ENCODE peak calls at places on chromosomes 3 and 15, in seven cellular contexts. O is CD4-positive, alpha-beta T cell; Y is AG04450; E is NCI-H460; M is HTR-8/SVneo; G is hepatocyte; R is Peyer's patch. P is an unnamed sample.

GRCh38 chr3:76943671-76944070 is 96.2 kb upstream of the ROBO2 start:
- DNase-seq in G (no peak), Y (no peak), E (no peak), R (no peak), M (no peak), O (no peak), P (no peak)

GRCh38 chr3:53083949-53084309 is 38.1 kb upstream of the SFMBT1 start:
- DNase-seq in M (no peak), G (no peak), Y (no peak), R (no peak), E (no peak), O (no peak), P (no peak)

GRCh38 chr3:170555329-170555728 is 30.5 kb downstream of the SLC7A14 start:
- DNase-seq in R (no peak), M (no peak), E (no peak), Y (no peak), G (no peak), O (no peak), P (no peak)

GRCh38 chr3:16402451-16402850 is 111.0 kb downstream of the RFTN1 start:
- DNase-seq in R (no peak), G (no peak), M (no peak), E (no peak), O (no peak), Y (no peak), P (no peak)

GRCh38 chr3:108153451-108153981 is 62.7 kb upstream of the CD47 start:
- DNase-seq in O (peak), E (peak), Y (peak), R (no peak), G (peak), M (no peak), P (peak)

GRCh38 chr3:143928056-143928455 is 43.6 kb upstream of the DIPK2A start:
- DNase-seq in G (no peak), M (no peak), O (no peak), E (no peak), Y (no peak), R (no peak), P (no peak)

GRCh38 chr3:179083977-179084376 is 12.4 kb upstream of the ZMAT3 start:
- DNase-seq in E (no peak), O (no peak), G (no peak), M (no peak), Y (no peak), R (no peak), P (no peak)

GRCh38 chr3:127961963-127962362 is 46.9 kb downstream of the KBTBD12 start:
- DNase-seq in E (peak), R (no peak), O (no peak), M (peak), Y (no peak), G (peak), P (no peak)

GRCh38 chr15:79311901-79312553 is 1.1 kb downstream of the TMED3 start:
- DNase-seq in R (no peak), G (no peak), M (no peak), O (no peak), Y (no peak), E (no peak), P (no peak)

GRCh38 chr15:42727740-42728355 is 9.1 kb downstream of the CDAN1 start:
- DNase-seq in E (no peak), O (no peak), M (no peak), R (no peak), G (peak), Y (no peak), P (no peak)

GRCh38 chr15:73628976-73629854 is 4.0 kb downstream of the NPTN start:
- DNase-seq in E (no peak), O (no peak), Y (no peak), R (no peak), M (no peak), G (no peak), P (no peak)

GRCh38 chr3:150097588-150097890 is 126.8 kb upstream of the PFN2 start:
- DNase-seq in O (no peak), G (no peak), Y (no peak), E (no peak), M (no peak), R (no peak), P (no peak)

GRCh38 chr3:23739536-23739935 is 66.2 kb upstream of the UBE2E1 start:
- DNase-seq in E (no peak), G (no peak), R (no peak), O (no peak), M (no peak), Y (no peak), P (no peak)

GRCh38 chr3:13702226-13702820 is 153.4 kb downstream of the FBLN2 start:
- DNase-seq in Y (no peak), E (no peak), M (no peak), G (no peak), R (no peak), O (no peak), P (no peak)

GRCh38 chr3:15056676-15057404 is 8.3 kb downstream of the MRPS25 start:
- DNase-seq in O (no peak), E (no peak), G (no peak), M (no peak), R (no peak), Y (no peak), P (no peak)

GRCh38 chr15:72912121-72912520 is 128.6 kb upstream of the ADPGK start:
- DNase-seq in G (no peak), Y (no peak), O (no peak), M (no peak), E (no peak), R (no peak), P (no peak)

GRCh38 chr3:158845748-158846350 is 44.0 kb downstream of the MFSD1 start:
- DNase-seq in E (peak), Y (no peak), O (peak), G (peak), M (peak), R (no peak), P (no peak)

GRCh38 chr3:96863129-96863740 is 48.8 kb downstream of the EPHA6 start:
- DNase-seq in Y (no peak), M (peak), O (no peak), R (no peak), G (peak), E (peak), P (no peak)

GRCh38 chr3:187044206-187044605 is 95.1 kb downstream of the RPL39L start:
- DNase-seq in E (no peak), R (peak), Y (no peak), M (no peak), O (no peak), G (no peak), P (no peak)

P was measured in T-helper 2 cell.